ENCODE peak calls at places on chromosomes 4 and X, in five cellular contexts. S is HT-29, Z is activated T-cell treated with anti-CD3 and anti-CD28 coated beads for 1 hour, D is sciatic nerve, O is GM20000. V is an unnamed sample.

GRCh38 chr4:184510431-184510830 is 36.1 kb upstream of the IRF2 start:
- DNase-seq in S (no peak), Z (no peak), D (no peak), O (no peak), V (no peak)

GRCh38 chr4:182916483-182917181 is 554 bp downstream of the DCTD start:
- DNase-seq in S (peak; percentile 38), Z (peak; percentile 17), D (peak; percentile 79), O (peak; percentile 41), V (no peak)

GRCh38 chr4:148284526-148285193 is 157.6 kb downstream of the NR3C2 start:
- DNase-seq in S (peak; percentile 20), Z (no peak), D (no peak), O (no peak), V (no peak)

GRCh38 chr4:1226167-1226514 is 22.8 kb downstream of the CTBP1 start:
- DNase-seq in S (no peak), Z (no peak), D (no peak), O (no peak), V (no peak)

GRCh38 chrX:47563801-47564315 is 2.9 kb downstream of the ARAF start:
- DNase-seq in S (no peak), Z (no peak), D (no peak), O (no peak), V (no peak)

GRCh38 chr4:187167126-187167525 is 443.5 kb upstream of the FAT1 start:
- DNase-seq in S (no peak), Z (no peak), D (no peak), O (no peak), V (no peak)

GRCh38 chr4:183097251-183098079 is 1.6 kb upstream of the WWC2 start:
- DNase-seq in S (no peak), Z (peak; percentile 3), D (peak; percentile 66), O (no peak), V (no peak)

GRCh38 chr4:101156619-101157310 is 190.6 kb downstream of the PPP3CA start:
- DNase-seq in S (no peak), Z (no peak), D (no peak), O (no peak), V (no peak)

GRCh38 chr4:123585111-123585510 is 188.5 kb downstream of the SPRY1 start:
- DNase-seq in S (no peak), Z (no peak), D (no peak), O (no peak), V (no peak)

GRCh38 chr4:86033171-86033570 is 326.7 kb downstream of the MAPK10 start:
- DNase-seq in S (no peak), Z (no peak), D (peak; percentile 61), O (no peak), V (no peak)

GRCh38 chr4:71268156-71268555 is 70.7 kb upstream of the SLC4A4 start:
- DNase-seq in S (no peak), Z (no peak), D (no peak), O (no peak), V (no peak)

GRCh38 chrX:30900227-30900626 is 11.2 kb upstream of the TAB3 start:
- DNase-seq in S (no peak), Z (no peak), D (no peak), O (no peak), V (no peak)

GRCh38 chr4:76283900-76284299 is 22.6 kb upstream of the STBD1 start:
- DNase-seq in S (no peak), Z (no peak), D (no peak), O (no peak), V (no peak)

GRCh38 chrX:149962859-149963757 is 24.8 kb upstream of the EOLA2 start:
- DNase-seq in S (peak; percentile 82), Z (no peak), D (peak; percentile 64), O (peak; percentile 16), V (no peak)

GRCh38 chrX:68865300-68865699 is 36.5 kb downstream of the EFNB1 start:
- DNase-seq in S (no peak), Z (no peak), D (no peak), O (no peak), V (no peak)

GRCh38 chr4:89100853-89101252 is 10.5 kb upstream of the TIGD2 start:
- DNase-seq in S (no peak), Z (no peak), D (no peak), O (no peak), V (no peak)

GRCh38 chr4:152102184-152103000 is 341.6 kb upstream of the GATB start:
- DNase-seq in S (peak; percentile 26), Z (no peak), D (no peak), O (no peak), V (no peak)

GRCh38 chrX:17038681-17039161 is 92.3 kb downstream of the REPS2 start:
- DNase-seq in S (no peak), Z (no peak), D (no peak), O (no peak), V (no peak)

GRCh38 chrX:22660756-22661155 is 339.0 kb upstream of the DDX53 start:
- DNase-seq in S (no peak), Z (no peak), D (no peak), O (no peak), V (no peak)

GRCh38 chr4:172758586-172759340 is 409.8 kb upstream of the GALNT7 start:
- DNase-seq in S (peak; percentile 2), Z (no peak), D (no peak), O (no peak), V (no peak)

GRCh38 chr4:73867783-73868182 is 1.4 kb upstream of the CXCL1 start:
- DNase-seq in S (peak; percentile 69), Z (no peak), D (no peak), O (no peak), V (no peak)

GRCh38 chr4:11635336-11635735 is 206.6 kb upstream of the HS3ST1 start:
- DNase-seq in S (peak; percentile 52), Z (no peak), D (no peak), O (no peak), V (no peak)

GRCh38 chrX:12949205-12949926 is 25.5 kb upstream of the TMSB4X start:
- DNase-seq in S (no peak), Z (no peak), D (no peak), O (no peak), V (no peak)

GRCh38 chr4:82780398-82781231 is 18.0 kb downstream of the SCD5 start:
- DNase-seq in S (peak; percentile 12), Z (no peak), D (peak; percentile 93), O (no peak), V (no peak)

GRCh38 chr4:77618383-77619241 is 13.0 kb downstream of the CXCL13 start:
- DNase-seq in S (peak; percentile 86), Z (peak; percentile 34), D (peak; percentile 77), O (peak; percentile 66), V (peak; percentile 26)

GRCh38 chr4:184269879-184270430 is 52.3 kb upstream of the ENPP6 start:
- DNase-seq in S (no peak), Z (no peak), D (no peak), O (no peak), V (no peak)

GRCh38 chrX:19990225-19990518 is 689 bp downstream of the BCLAF3 start:
- DNase-seq in S (peak; percentile 45), Z (no peak), D (no peak), O (peak; percentile 31), V (no peak)

V was measured in T-helper 2 cell.